ENCODE peak calls at places on chromosomes 1 and 21, in eight cellular contexts. F, S, V, N, R, D, P and M are unnamed samples.

GRCh38 chr1:6280761-6281451 is 20.0 kb upstream of the GPR153 start:
- DNase-seq in F (no peak), S (peak; percentile 84), V (no peak), N (peak; percentile 65), R (no peak), D (no peak), P (no peak), M (peak; percentile 91)

GRCh38 chr1:223870617-223871574 is 25.1 kb upstream of the TP53BP2 start:
- DNase-seq in F (no peak), S (peak; percentile 76), V (no peak), N (peak; percentile 15), R (no peak), D (no peak), P (no peak), M (peak; percentile 83)

GRCh38 chr1:12112711-12113161 is 49.6 kb downstream of the TNFRSF8 start:
- DNase-seq in F (no peak), S (no peak), V (no peak), N (no peak), R (no peak), D (no peak), P (no peak), M (no peak)

GRCh38 chr1:230917284-230918135 is 49.2 kb upstream of the C1orf198 start:
- DNase-seq in F (peak; percentile 87), S (peak; percentile 80), V (peak; percentile 55), N (peak; percentile 91), R (peak; percentile 33), D (peak; percentile 72), P (peak; percentile 38), M (peak; percentile 93)

GRCh38 chr1:210827481-210827880 is 306.5 kb downstream of the KCNH1 start:
- DNase-seq in F (no peak), S (no peak), V (no peak), N (no peak), R (no peak), D (no peak), P (no peak), M (no peak)

GRCh38 chr1:35567947-35568558 is 5.1 kb upstream of the TFAP2E start:
- DNase-seq in F (no peak), S (no peak), V (no peak), N (peak; percentile 17), R (no peak), D (no peak), P (no peak), M (no peak)

GRCh38 chr1:26702680-26703038 is 6.8 kb downstream of the ARID1A start:
- DNase-seq in F (no peak), S (no peak), V (no peak), N (no peak), R (no peak), D (no peak), P (no peak), M (no peak)

GRCh38 chr21:42343963-42344510 is 6.8 kb downstream of the TFF2 start:
- DNase-seq in F (no peak), S (no peak), V (no peak), N (no peak), R (no peak), D (no peak), P (no peak), M (peak; percentile 9)

GRCh38 chr1:232377494-232377770 is 252.5 kb downstream of the SIPA1L2 start:
- DNase-seq in F (no peak), S (no peak), V (no peak), N (no peak), R (no peak), D (peak; percentile 83), P (no peak), M (no peak)

GRCh38 chr21:42198949-42199348 is 20.0 kb upstream of the ABCG1 start:
- DNase-seq in F (no peak), S (no peak), V (no peak), N (no peak), R (no peak), D (peak; percentile 23), P (no peak), M (no peak)

GRCh38 chr1:175364424-175365076 is 172.0 kb upstream of the KIAA0040 start:
- DNase-seq in F (no peak), S (no peak), V (no peak), N (no peak), R (no peak), D (no peak), P (no peak), M (no peak)

GRCh38 chr1:147722114-147722513 is 38.3 kb downstream of the GJA5 start:
- DNase-seq in F (no peak), S (no peak), V (no peak), N (no peak), R (no peak), D (no peak), P (no peak), M (peak; percentile 85)

GRCh38 chr1:153404086-153404635 is 12.2 kb upstream of the S100A7A start:
- DNase-seq in F (no peak), S (no peak), V (no peak), N (no peak), R (no peak), D (no peak), P (no peak), M (peak; percentile 50)

GRCh38 chr21:33308586-33309490 is 15.9 kb upstream of the IFNAR1 start:
- DNase-seq in F (peak; percentile 37), S (no peak), V (no peak), N (no peak), R (no peak), D (no peak), P (no peak), M (no peak)

GRCh38 chr1:42379794-42380616 is 587 bp upstream of the RIMKLA start:
- DNase-seq in F (no peak), S (peak; percentile 44), V (peak; percentile 16), N (peak; percentile 47), R (no peak), D (peak; percentile 23), P (peak; percentile 14), M (peak; percentile 77)

GRCh38 chr21:24759348-24760118 is 847.7 kb downstream of the MRPL39 start:
- DNase-seq in F (no peak), S (no peak), V (no peak), N (no peak), R (no peak), D (no peak), P (no peak), M (no peak)

GRCh38 chr1:14988636-14989035 is 164.9 kb upstream of the TMEM51 start:
- DNase-seq in F (no peak), S (no peak), V (no peak), N (no peak), R (no peak), D (no peak), P (no peak), M (no peak)

GRCh38 chr1:38941527-38942019 is at the start of gene RHBDL2:
- DNase-seq in F (peak; percentile 64), S (peak; percentile 68), V (peak; percentile 39), N (no peak), R (peak; percentile 25), D (peak; percentile 15), P (peak; percentile 87), M (peak; percentile 58)

GRCh38 chr1:67110352-67110751 is 24.4 kb downstream of the C1orf141 start:
- DNase-seq in F (no peak), S (no peak), V (no peak), N (no peak), R (no peak), D (no peak), P (no peak), M (no peak)

GRCh38 chr1:235473808-235474207 is 30.4 kb downstream of the B3GALNT2 start:
- DNase-seq in F (no peak), S (no peak), V (no peak), N (no peak), R (no peak), D (no peak), P (no peak), M (no peak)

GRCh38 chr1:86708923-86709322 is 4.5 kb downstream of the SH3GLB1 start:
- DNase-seq in F (no peak), S (no peak), V (no peak), N (no peak), R (no peak), D (no peak), P (no peak), M (no peak)

GRCh38 chr1:157399343-157399983 is 152.9 kb downstream of the FCRL5 start:
- DNase-seq in F (no peak), S (no peak), V (no peak), N (no peak), R (no peak), D (no peak), P (no peak), M (no peak)

GRCh38 chr1:9835758-9836631 is 12.2 kb upstream of the CLSTN1 start:
- DNase-seq in F (no peak), S (no peak), V (peak; percentile 47), N (peak; percentile 46), R (peak; percentile 46), D (peak; percentile 15), P (peak; percentile 74), M (peak; percentile 88)

GRCh38 chr1:8705104-8705503 is 112.3 kb downstream of the RERE start:
- DNase-seq in F (no peak), S (no peak), V (no peak), N (no peak), R (no peak), D (no peak), P (peak; percentile 45), M (peak; percentile 66)

GRCh38 chr1:8699679-8700078 is 117.8 kb downstream of the RERE start:
- DNase-seq in F (no peak), S (no peak), V (no peak), N (no peak), R (no peak), D (no peak), P (no peak), M (no peak)

GRCh38 chr1:8706291-8706690 is 111.1 kb downstream of the RERE start:
- DNase-seq in F (no peak), S (no peak), V (no peak), N (no peak), R (no peak), D (no peak), P (no peak), M (no peak)

GRCh38 chr1:8702121-8702520 is 115.3 kb downstream of the RERE start:
- DNase-seq in F (no peak), S (peak; percentile 72), V (no peak), N (peak; percentile 48), R (no peak), D (peak; percentile 71), P (peak; percentile 53), M (peak; percentile 76)

GRCh38 chr1:8702848-8703810 is 114.3 kb downstream of the RERE start:
- DNase-seq in F (peak; percentile 92), S (peak; percentile 95), V (peak; percentile 90), N (peak; percentile 96), R (peak; percentile 87), D (peak; percentile 96), P (peak; percentile 93), M (peak; percentile 96)
- TF ChIP-seq CTCF in F (no peak), S (peak; percentile 16), V (no peak), N (no peak), R (peak; percentile 28), D (peak; percentile 20), P (no peak), M (peak; percentile 22)

GRCh38 chr1:180915426-180915965 is 2.8 kb downstream of the KIAA1614 start:
- DNase-seq in F (no peak), S (no peak), V (no peak), N (no peak), R (no peak), D (no peak), P (no peak), M (no peak)
- H3K4me1 ChIP-seq in F (no peaks in the 10 kb centered on the region), S (peaks cover 12% of the 10 kb centered on the region), V (no peaks in the 10 kb centered on the region), N (no peaks in the 10 kb centered on the region), R (no peaks in the 10 kb centered on the region), D (peaks cover 5% of the 10 kb centered on the region), P (no peaks in the 10 kb centered on the region), M (no peaks in the 10 kb centered on the region)

GRCh38 chr21:45125347-45125746 is 51.0 kb downstream of the ADARB1 start:
- DNase-seq in F (no peak), S (no peak), V (no peak), N (no peak), R (no peak), D (no peak), P (no peak), M (no peak)
- H3K27me3 ChIP-seq in F (no peaks in the 10 kb centered on the region), S (no peaks in the 10 kb centered on the region), V (no peaks in the 10 kb centered on the region), N (no peaks in the 10 kb centered on the region), R (no peaks in the 10 kb centered on the region), D (no peaks in the 10 kb centered on the region), P (no peaks in the 10 kb centered on the region), M (no peaks in the 10 kb centered on the region)

GRCh38 chr1:47449702-47450552 is 12.1 kb downstream of the FOXD2 start:
- DNase-seq in F (no peak), S (peak; percentile 67), V (no peak), N (peak; percentile 56), R (no peak), D (no peak), P (no peak), M (peak; percentile 94)
- TF ChIP-seq CTCF in F (peak; percentile 28), S (peak; percentile 57), V (no peak), N (peak; percentile 60), R (no peak), D (peak; percentile 69), P (peak; percentile 58), M (peak; percentile 94)